ENCODE peak calls at places on chromosomes 2 and 18, in six cellular contexts. Z is cardiac muscle cell, C is right lobe of liver, V is astrocyte, J is tibial nerve, E is prostate gland. W is an unnamed sample. For H3K4me1, the result is how much of the 10 kb centered on the place peaks cover.

GRCh38 chr2:33372940-33373553 is 103.4 kb upstream of the RASGRP3 start:
- DNase-seq in E (peak), Z (peak), V (peak), C (no peak), J (no peak), W (no peak)

GRCh38 chr18:44599409-44599808 is 81.3 kb upstream of the SETBP1 start:
- DNase-seq in C (no peak), J (no peak), V (peak), Z (peak), E (no peak), W (no peak)

GRCh38 chr2:68569604-68570003 is 73.8 kb upstream of the PROKR1 start:
- DNase-seq in Z (peak), V (peak), E (no peak), J (no peak), C (no peak), W (no peak)

GRCh38 chr18:13136689-13137040 is 81.9 kb upstream of the LDLRAD4 start:
- DNase-seq in V (no peak), C (no peak), Z (peak), J (no peak), E (no peak), W (no peak)

GRCh38 chr2:109275120-109276040 is 146.4 kb downstream of the SH3RF3 start:
- DNase-seq in J (no peak), V (no peak), E (no peak), Z (no peak), C (no peak), W (no peak)

GRCh38 chr2:37332560-37332959 is 7.9 kb upstream of the PRKD3 start:
- DNase-seq in Z (no peak), C (no peak), J (no peak), V (no peak), E (no peak), W (no peak)

GRCh38 chr2:86747708-86748627 is 27.9 kb downstream of the RMND5A start:
- DNase-seq in Z (peak), V (peak), C (no peak), J (no peak), E (no peak), W (no peak)

GRCh38 chr2:7748717-7749415 is 831.7 kb downstream of the RNF144A start:
- DNase-seq in E (peak), V (peak), C (no peak), Z (no peak), J (no peak), W (no peak)

GRCh38 chr2:186384226-186384625 is 101.8 kb upstream of the ZC3H15 start:
- DNase-seq in J (no peak), E (no peak), V (no peak), C (no peak), Z (no peak), W (no peak)

GRCh38 chr2:44663471-44664073 is 277.9 kb upstream of the SIX3 start:
- DNase-seq in V (peak), Z (no peak), J (no peak), C (no peak), E (no peak), W (no peak)

GRCh38 chr2:146189541-146189940 is 1655.3 kb upstream of the ACVR2A start:
- DNase-seq in J (no peak), E (no peak), C (no peak), Z (no peak), V (no peak), W (no peak)

GRCh38 chr2:219384083-219384713 is 3.5 kb downstream of the DNPEP start:
- DNase-seq in E (no peak), C (no peak), J (no peak), V (no peak), Z (no peak), W (no peak)

GRCh38 chr2:110107092-110108079 is 8.2 kb downstream of the MALL start:
- DNase-seq in E (no peak), C (no peak), Z (no peak), J (no peak), V (no peak), W (no peak)

GRCh38 chr2:77513191-77513590 is 9.0 kb downstream of the LRRTM4 start:
- DNase-seq in E (no peak), C (no peak), Z (no peak), V (peak), J (no peak), W (no peak)
- H3K4me1 ChIP-seq in E (under half), C (under half), Z (under half), V (under half), J (under half), W (under half)

GRCh38 chr18:76475450-76476203 is 19.4 kb downstream of the ZNF516 start:
- DNase-seq in C (no peak), V (no peak), E (no peak), J (no peak), Z (no peak), W (no peak)

GRCh38 chr18:76476665-76477561 is 18.1 kb downstream of the ZNF516 start:
- DNase-seq in V (peak), Z (peak), E (no peak), C (no peak), J (no peak), W (no peak)

GRCh38 chr18:76472811-76473210 is 22.2 kb downstream of the ZNF516 start:
- DNase-seq in Z (no peak), E (no peak), C (no peak), J (no peak), V (no peak), W (no peak)

GRCh38 chr18:76471593-76471992 is 23.4 kb downstream of the ZNF516 start:
- DNase-seq in J (no peak), V (no peak), Z (no peak), E (no peak), C (no peak), W (no peak)

GRCh38 chr18:76474824-76475223 is 20.2 kb downstream of the ZNF516 start:
- DNase-seq in C (no peak), E (no peak), Z (no peak), J (no peak), V (no peak), W (no peak)
- H3K4me3 ChIP-seq in C (no peak), E (no peak), Z (no peak), J (no peak), V (no peak), W (no peak)

GRCh38 chr2:64090264-64090663 is 54.0 kb downstream of the PELI1 start:
- DNase-seq in C (no peak), V (no peak), J (no peak), E (no peak), Z (no peak), W (no peak)
- H3K4me1 ChIP-seq in C (under half), V (under half), J (under half), E (under half), Z (under half), W (under half)

GRCh38 chr2:196214156-196214555 is 42.8 kb upstream of the STK17B start:
- DNase-seq in V (no peak), Z (no peak), E (no peak), C (no peak), J (no peak), W (no peak)

GRCh38 chr2:196208915-196209314 is 37.5 kb upstream of the STK17B start:
- DNase-seq in J (no peak), Z (no peak), V (no peak), C (no peak), E (no peak), W (no peak)

GRCh38 chr2:196217116-196217515 is 45.7 kb upstream of the STK17B start:
- DNase-seq in E (no peak), J (no peak), Z (no peak), V (no peak), C (no peak), W (no peak)

GRCh38 chr2:196218109-196218508 is 46.7 kb upstream of the STK17B start:
- DNase-seq in E (no peak), Z (no peak), J (no peak), V (no peak), C (no peak), W (no peak)

DNA sequence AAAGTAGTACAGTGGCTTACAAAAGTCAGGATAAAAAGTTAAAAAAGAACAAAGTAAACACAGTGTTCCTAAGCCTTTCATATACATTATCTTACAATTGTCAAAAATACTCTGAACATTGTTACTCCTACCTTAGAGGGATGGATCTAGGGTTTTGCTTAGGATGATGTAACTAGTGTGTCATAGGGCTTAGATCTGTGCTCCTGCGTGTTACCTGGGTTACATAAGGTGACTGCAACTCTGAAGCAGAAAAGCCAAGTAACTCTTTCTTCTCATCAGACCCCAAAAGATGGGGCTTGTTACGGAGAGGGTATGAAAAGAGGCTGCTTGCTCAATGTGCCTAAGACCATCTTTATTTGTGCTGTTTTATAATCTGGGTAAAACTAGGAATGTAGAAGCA is 41.9 kb upstream of the STK17B start:
- DNase-seq in V (no peak), Z (no peak), J (no peak), C (no peak), E (no peak), W (no peak)
- H3K4me3 ChIP-seq in V (no peak), Z (no peak), J (no peak), C (no peak), E (no peak), W (no peak)

GRCh38 chr2:230600285-230600684 is 112.4 kb upstream of the CAB39 start:
- DNase-seq in Z (no peak), E (no peak), C (no peak), V (no peak), J (no peak), W (no peak)
- H3K4me1 ChIP-seq in Z (under half), E (under half), C (under half), V (under half), J (under half), W (under half)

W was measured in esophagus squamous epithelium.